ENCODE peak calls at places on chromosomes 4 and X, in four cellular contexts. E is CD8-positive, alpha-beta memory T cell; S is HAP-1; R is GM23248. Q is an unnamed sample.

GRCh38 chr4:171203425-171203824 is 609.8 kb upstream of the GALNTL6 start:
- DNase-seq in E (no peak), S (no peak), R (no peak), Q (peak)

GRCh38 chrX:18574591-18574990 is 97.3 kb downstream of the RS1 start:
- DNase-seq in E (no peak), S (no peak), R (peak), Q (peak)

GRCh38 chr4:169089004-169089403 is 78.9 kb upstream of the CBR4 start:
- DNase-seq in E (no peak), S (peak), R (no peak), Q (no peak)

GRCh38 chrX:135625995-135626394 is 87.4 kb upstream of the CT45A1 start:
- DNase-seq in E (no peak), S (peak), R (peak), Q (peak)

GRCh38 chr4:55021214-55021613 is 104.2 kb downstream of the KDR start:
- DNase-seq in E (no peak), S (no peak), R (no peak), Q (no peak)

GRCh38 chrX:117982702-117983392 is 133.8 kb downstream of the KLHL13 start:
- DNase-seq in E (no peak), S (no peak), R (no peak), Q (no peak)

GRCh38 chrX:7904557-7904956 is 22.7 kb downstream of the PNPLA4 start:
- DNase-seq in E (no peak), S (no peak), R (peak), Q (peak)

GRCh38 chr4:54498661-54499111 is 159.1 kb upstream of the KIT start:
- DNase-seq in E (no peak), S (no peak), R (peak), Q (peak)

GRCh38 chrX:22097295-22097694 is 65.2 kb downstream of the PHEX start:
- DNase-seq in E (no peak), S (no peak), R (peak), Q (peak)

GRCh38 chr4:176383273-176384077 is 63.7 kb downstream of the SPCS3 start:
- DNase-seq in E (no peak), S (no peak), R (peak), Q (peak)

GRCh38 chrX:41180194-41180902 is 95.1 kb downstream of the USP9X start:
- DNase-seq in E (peak), S (peak), R (peak), Q (peak)

GRCh38 chr4:89835413-89835812 is 1.5 kb downstream of the SNCA start:
- DNase-seq in E (no peak), S (no peak), R (no peak), Q (no peak)

GRCh38 chr4:89834486-89835209 is 2.3 kb downstream of the SNCA start:
- DNase-seq in E (no peak), S (no peak), R (no peak), Q (no peak)

DNA sequence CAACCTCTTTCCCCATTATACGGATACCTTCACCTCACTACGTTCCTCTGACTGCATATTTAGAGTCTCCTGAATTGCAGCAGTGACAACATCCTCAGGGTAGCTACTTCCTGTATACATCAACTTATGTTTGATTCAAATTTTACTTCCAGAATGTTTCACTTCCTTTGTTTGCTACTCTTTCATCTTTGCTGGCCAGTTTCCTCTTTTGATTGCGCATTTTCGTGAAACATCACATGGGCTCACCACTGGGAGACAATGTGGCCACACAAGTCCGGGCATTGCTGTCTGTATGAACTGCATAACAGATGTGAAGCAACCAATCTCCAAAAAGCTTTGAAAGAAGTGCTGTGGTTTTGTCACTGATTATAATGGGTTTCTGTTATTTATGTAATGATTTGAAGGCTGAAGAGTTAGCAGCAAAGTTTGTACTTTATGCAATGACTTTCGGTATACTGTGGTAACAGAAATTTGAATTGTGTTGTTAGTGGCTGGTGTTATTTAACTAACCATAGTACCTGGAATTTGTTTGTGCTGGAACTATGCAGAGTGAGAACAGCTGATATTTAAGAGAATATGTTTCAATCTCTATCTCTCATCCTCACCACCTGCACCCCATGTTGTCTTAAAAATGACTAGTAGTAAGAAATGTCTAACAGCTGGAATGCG is 7.4 kb downstream of the SNCA start:
- DNase-seq in E (peak), S (no peak), R (no peak), Q (peak)
- H3K4me3 ChIP-seq in E (no peak), S (no peak), R (no peak), Q (no peak)

GRCh38 chrX:51742586-51742985 is 656 bp upstream of the GSPT2 start:
- DNase-seq in E (no peak), S (peak), R (no peak), Q (no peak)
- H3K4me3 ChIP-seq in E (peak), S (no peak), R (peak), Q (peak)

GRCh38 chrX:120603707-120604358 is at the start of gene MCTS1:
- DNase-seq in E (peak), S (peak), R (peak), Q (peak)
- H3K4me3 ChIP-seq in E (peak), S (peak), R (peak), Q (peak)

GRCh38 chr4:137659431-137659830 is 127.1 kb upstream of the PCDH18 start:
- DNase-seq in E (no peak), S (no peak), R (peak), Q (no peak)

GRCh38 chr4:137663376-137664054 is 131.2 kb upstream of the PCDH18 start:
- DNase-seq in E (no peak), S (no peak), R (no peak), Q (no peak)

GRCh38 chr4:137664416-137664815 is 132.1 kb upstream of the PCDH18 start:
- DNase-seq in E (no peak), S (no peak), R (peak), Q (no peak)

GRCh38 chr4:137660211-137660610 is 127.9 kb upstream of the PCDH18 start:
- DNase-seq in E (no peak), S (no peak), R (peak), Q (peak)

DNA sequence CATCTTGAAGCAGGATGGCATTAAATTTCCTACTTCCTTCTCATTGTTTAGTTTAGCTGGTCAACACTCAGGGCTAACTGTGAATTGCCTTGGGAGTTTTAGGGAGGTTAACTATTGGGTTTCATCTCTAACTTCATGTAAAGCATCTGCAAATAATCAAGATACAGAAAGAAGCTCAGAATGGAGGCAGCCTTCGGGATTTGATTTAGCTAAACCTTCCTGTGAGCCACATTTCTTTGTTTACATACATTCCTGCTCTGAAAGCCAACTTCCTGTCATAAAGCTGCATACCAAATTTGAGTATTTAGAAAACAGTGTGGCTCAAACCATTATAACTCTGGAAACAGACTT is 131.7 kb upstream of the PCDH18 start:
- DNase-seq in E (no peak), S (no peak), R (peak), Q (peak)
- H3K4me3 ChIP-seq in E (no peak), S (no peak), R (peak), Q (no peak)

GRCh38 chr4:98546910-98547544 is 111.4 kb downstream of the TSPAN5 start:
- DNase-seq in E (no peak), S (no peak), R (peak), Q (no peak)
- H3K4me3 ChIP-seq in E (no peak), S (no peak), R (peak), Q (peak)

GRCh38 chr4:68346461-68346860 is 3.4 kb downstream of the YTHDC1 start:
- DNase-seq in E (no peak), S (no peak), R (peak), Q (peak)
- H3K4me3 ChIP-seq in E (no peak), S (no peak), R (peak), Q (no peak)

GRCh38 chrX:72181178-72182125 is at the start of gene PIN4:
- DNase-seq in E (peak), S (peak), R (peak), Q (peak)

GRCh38 chrX:72180539-72180938 is 1.0 kb upstream of the PIN4 start:
- DNase-seq in E (no peak), S (no peak), R (no peak), Q (no peak)

DNA sequence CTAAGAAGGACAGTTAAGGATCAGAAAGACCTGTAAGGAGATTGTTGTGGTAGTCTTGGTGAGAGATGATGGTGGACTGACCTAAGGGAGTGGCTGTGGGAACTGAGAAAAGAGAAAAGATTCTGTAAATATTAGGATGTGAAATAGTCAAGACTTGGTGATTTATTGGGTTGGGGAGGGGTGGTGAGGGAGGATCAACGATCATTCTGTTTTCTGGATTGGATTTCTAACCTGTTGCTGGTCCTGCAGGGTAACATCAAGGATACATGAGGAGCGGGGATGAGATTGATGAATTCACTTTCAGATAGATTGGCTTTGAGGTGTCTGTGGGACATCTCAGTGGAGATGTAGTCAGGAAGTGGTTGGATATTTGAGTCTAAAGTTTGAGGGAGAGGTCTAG is 1.4 kb downstream of the PIN4 start:
- DNase-seq in E (no peak), S (no peak), R (no peak), Q (no peak)
- H3K4me3 ChIP-seq in E (no peak), S (peak), R (peak), Q (peak)